ENCODE peak calls at places on chromosomes 2 and 18, in five cellular contexts. E, Z, A, H and J are unnamed samples.

GRCh38 chr18:27695509-27695908 is 481.4 kb downstream of the CDH2 start:
- DNase-seq in E (no peak), Z (no peak), A (peak; percentile 40), H (no peak), J (no peak)

GRCh38 chr18:61888622-61889021 is 4.2 kb downstream of the RNF152 start:
- DNase-seq in E (no peak), Z (no peak), A (no peak), H (no peak), J (no peak)

GRCh38 chr18:36420826-36421225 is 123.3 kb downstream of the FHOD3 start:
- DNase-seq in E (no peak), Z (no peak), A (peak; percentile 64), H (no peak), J (no peak)

GRCh38 chr18:24968233-24968775 is 383.7 kb downstream of the ZNF521 start:
- DNase-seq in E (no peak), Z (no peak), A (no peak), H (no peak), J (no peak)

GRCh38 chr18:8073167-8073566 is 506.1 kb downstream of the PTPRM start:
- DNase-seq in E (no peak), Z (no peak), A (no peak), H (no peak), J (no peak)

GRCh38 chr18:12571617-12572016 is 86.3 kb downstream of the SPIRE1 start:
- DNase-seq in E (no peak), Z (no peak), A (no peak), H (no peak), J (no peak)

GRCh38 chr2:203998195-203998804 is 61.7 kb downstream of the ICOS start:
- DNase-seq in E (no peak), Z (no peak), A (peak; percentile 72), H (no peak), J (no peak)

GRCh38 chr2:100967716-100968115 is 34.4 kb upstream of the RPL31 start:
- DNase-seq in E (no peak), Z (no peak), A (no peak), H (peak; percentile 53), J (no peak)

GRCh38 chr2:219171231-219171651 is 1.4 kb upstream of the SLC23A3 start:
- DNase-seq in E (peak; percentile 63), Z (peak; percentile 58), A (peak; percentile 67), H (no peak), J (peak; percentile 49)

GRCh38 chr2:103959174-103960125 is 894.5 kb upstream of the POU3F3 start:
- DNase-seq in E (peak; percentile 40), Z (peak; percentile 51), A (peak; percentile 12), H (no peak), J (no peak)

GRCh38 chr18:79698668-79699335 is 19.2 kb downstream of the CTDP1 start:
- DNase-seq in E (no peak), Z (no peak), A (peak; percentile 68), H (no peak), J (no peak)

GRCh38 chr2:28662468-28663095 is 89.0 kb upstream of the PPP1CB start:
- DNase-seq in E (no peak), Z (peak; percentile 23), A (peak; percentile 62), H (no peak), J (no peak)

DNA sequence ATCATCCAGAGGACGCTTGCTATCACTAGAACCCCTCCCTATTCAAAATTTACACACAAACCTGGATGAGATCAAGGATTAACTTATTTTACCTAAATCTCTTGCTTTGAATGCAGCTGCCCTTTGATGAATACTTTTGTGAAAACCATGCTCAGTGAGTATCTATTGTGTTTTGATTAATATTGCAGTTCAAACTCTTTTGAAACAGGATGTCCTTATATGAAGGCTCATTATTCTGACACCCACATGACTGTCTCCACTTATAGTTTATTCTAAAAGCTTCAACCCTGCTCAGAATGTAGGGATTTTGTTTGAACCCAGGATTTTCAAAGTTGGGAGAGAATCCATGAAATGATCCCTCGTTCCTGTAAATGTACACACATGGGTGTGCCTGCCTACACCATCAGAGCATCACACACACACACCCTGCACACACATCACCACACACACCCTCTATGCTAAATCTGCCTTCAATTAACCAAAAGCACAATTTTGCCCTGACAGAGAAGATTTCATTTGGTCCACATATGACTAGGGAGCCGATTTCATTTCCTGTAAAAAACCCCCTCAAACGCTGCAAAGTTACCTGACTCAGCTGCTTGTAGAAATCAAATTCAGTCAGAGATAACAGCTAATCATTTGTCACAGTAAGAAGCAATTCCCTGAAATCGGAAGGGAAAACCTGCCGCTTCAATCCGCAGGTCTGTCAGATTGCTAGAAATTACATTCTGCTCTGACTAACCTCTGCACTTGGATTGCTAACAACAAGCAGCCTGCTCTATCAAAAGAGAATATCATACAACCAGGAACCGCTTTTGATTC is 65.2 kb downstream of the ZEB2 start:
- DNase-seq in E (no peak), Z (no peak), A (no peak), H (no peak), J (no peak)
- H3K4me1 ChIP-seq in E (peaks cover 40% of the 10 kb centered on the region), Z (peaks cover 37% of the 10 kb centered on the region), A (peaks cover 33% of the 10 kb centered on the region), H (peaks cover 87% of the 10 kb centered on the region), J (peaks cover 15% of the 10 kb centered on the region)

GRCh38 chr2:240232961-240233890 is 92.8 kb upstream of the OTOS start:
- DNase-seq in E (peak; percentile 76), Z (peak; percentile 95), A (peak; percentile 65), H (peak; percentile 89), J (peak; percentile 59)
- H3K4me1 ChIP-seq in E (peaks cover 8% of the 10 kb centered on the region), Z (peaks cover 16% of the 10 kb centered on the region), A (peaks cover 9% of the 10 kb centered on the region), H (peaks cover 12% of the 10 kb centered on the region), J (no peaks in the 10 kb centered on the region)

GRCh38 chr2:237722616-237723015 is 76.0 kb upstream of the RBM44 start:
- DNase-seq in E (no peak), Z (no peak), A (no peak), H (no peak), J (no peak)

GRCh38 chr2:237721828-237722227 is 76.8 kb upstream of the RBM44 start:
- DNase-seq in E (no peak), Z (no peak), A (no peak), H (no peak), J (no peak)

GRCh38 chr2:237724811-237725478 is 73.6 kb upstream of the RBM44 start:
- DNase-seq in E (no peak), Z (no peak), A (no peak), H (no peak), J (no peak)

GRCh38 chr2:237723023-237723422 is 75.6 kb upstream of the RBM44 start:
- DNase-seq in E (no peak), Z (no peak), A (no peak), H (no peak), J (no peak)

GRCh38 chr2:237723613-237724012 is 75.0 kb upstream of the RBM44 start:
- DNase-seq in E (peak; percentile 70), Z (peak; percentile 72), A (peak; percentile 50), H (no peak), J (no peak)
- H3K4me1 ChIP-seq in E (peaks cover 13% of the 10 kb centered on the region), Z (peaks cover 57% of the 10 kb centered on the region), A (peaks cover 43% of the 10 kb centered on the region), H (peaks cover 60% of the 10 kb centered on the region), J (peaks cover 31% of the 10 kb centered on the region)

DNA sequence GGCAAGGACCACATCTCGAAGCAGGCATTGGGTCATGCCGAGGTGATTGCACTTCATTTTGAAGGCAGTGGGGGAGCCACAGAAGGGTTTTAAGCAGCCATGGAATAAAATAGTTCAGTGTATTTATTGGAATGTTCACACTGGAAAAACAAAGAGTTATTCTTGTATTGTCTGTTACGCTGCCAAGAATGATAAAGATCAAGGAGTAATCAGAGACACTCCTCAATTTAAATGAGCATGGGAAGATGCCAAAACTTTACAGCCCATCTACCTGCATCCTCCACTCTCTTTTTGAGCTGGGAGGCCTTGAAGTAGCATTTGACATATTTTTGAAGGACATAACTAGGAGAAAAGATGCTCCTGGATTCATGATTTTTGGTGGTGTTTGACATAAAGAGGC is 112.8 kb downstream of the DOCK10 start:
- DNase-seq in E (no peak), Z (no peak), A (no peak), H (no peak), J (no peak)
- H3K4me1 ChIP-seq in E (peaks cover 26% of the 10 kb centered on the region), Z (peaks cover 11% of the 10 kb centered on the region), A (peaks cover 28% of the 10 kb centered on the region), H (peaks cover 97% of the 10 kb centered on the region), J (peaks cover 100% of the 10 kb centered on the region)

DNA sequence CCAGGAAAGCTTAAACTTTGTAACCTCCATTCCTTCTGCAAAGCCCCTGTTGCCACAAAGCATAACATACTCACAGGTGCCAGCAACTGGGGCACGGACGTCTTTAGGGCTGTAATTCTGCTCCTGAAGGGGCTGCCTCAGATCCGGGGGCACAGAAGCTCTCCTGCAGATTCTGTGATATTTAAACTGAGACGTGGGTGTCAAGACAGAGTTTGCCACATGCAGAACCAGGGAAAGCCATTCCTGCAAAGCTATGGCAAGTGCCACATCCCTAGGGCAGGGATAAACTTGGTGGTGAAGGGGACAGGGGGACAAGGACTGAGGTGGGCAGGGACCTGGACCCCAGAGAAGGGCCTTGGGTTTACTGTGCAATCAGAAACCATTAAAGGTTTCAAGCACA is 247.2 kb downstream of the EIPR1 start:
- DNase-seq in E (no peak), Z (no peak), A (no peak), H (no peak), J (no peak)
- H3K4me1 ChIP-seq in E (peaks cover 57% of the 10 kb centered on the region), Z (no peaks in the 10 kb centered on the region), A (no peaks in the 10 kb centered on the region), H (no peaks in the 10 kb centered on the region), J (no peaks in the 10 kb centered on the region)

GRCh38 chr18:77004555-77005380 is 127.8 kb downstream of the MBP start:
- DNase-seq in E (no peak), Z (no peak), A (no peak), H (peak; percentile 88), J (no peak)
- H3K4me1 ChIP-seq in E (peaks cover 7% of the 10 kb centered on the region), Z (no peaks in the 10 kb centered on the region), A (no peaks in the 10 kb centered on the region), H (peaks cover 26% of the 10 kb centered on the region), J (peaks cover 16% of the 10 kb centered on the region)